ENCODE peak calls at places on chromosome 20, in six cellular contexts. One of them, this sample, is unnamed. For H3K4me1, the result is how much of the 10 kb centered on the place peaks cover.

GRCh38 chr20:9977629-9978028 is 57.2 kb upstream of the ANKEF1 start:
- DNase-seq in hepatocyte: no peak
- DNase-seq in right lobe of liver: no peak
- DNase-seq in CD8-positive, alpha-beta T cell: no peak
- DNase-seq in body of pancreas: no peak
- DNase-seq in thyroid gland: no peak
- DNase-seq in this sample: no peak

GRCh38 chr20:53736757-53737403 is 143.2 kb upstream of the ZNF217 start:
- DNase-seq in CD8-positive, alpha-beta T cell: no peak
- DNase-seq in body of pancreas: no peak
- DNase-seq in hepatocyte: no peak
- DNase-seq in thyroid gland: peak
- DNase-seq in right lobe of liver: no peak
- DNase-seq in this sample: no peak

GRCh38 chr20:64224344-64225165 is 31.0 kb upstream of the PCMTD2 start:
- DNase-seq in right lobe of liver: no peak
- DNase-seq in body of pancreas: no peak
- DNase-seq in CD8-positive, alpha-beta T cell: no peak
- DNase-seq in hepatocyte: peak
- DNase-seq in thyroid gland: peak
- DNase-seq in this sample: no peak

GRCh38 chr20:61447950-61448349 is 195.9 kb downstream of the CDH4 start:
- DNase-seq in thyroid gland: no peak
- DNase-seq in right lobe of liver: no peak
- DNase-seq in body of pancreas: no peak
- DNase-seq in hepatocyte: no peak
- DNase-seq in CD8-positive, alpha-beta T cell: no peak
- DNase-seq in this sample: no peak

GRCh38 chr20:19628570-19629134 is 129.4 kb upstream of the RIN2 start:
- DNase-seq in hepatocyte: peak
- DNase-seq in thyroid gland: peak
- DNase-seq in right lobe of liver: peak
- DNase-seq in body of pancreas: peak
- DNase-seq in CD8-positive, alpha-beta T cell: no peak
- DNase-seq in this sample: peak

GRCh38 chr20:33992145-33992922 is 1.4 kb upstream of the RALY start:
- DNase-seq in right lobe of liver: no peak
- DNase-seq in thyroid gland: no peak
- DNase-seq in body of pancreas: no peak
- DNase-seq in CD8-positive, alpha-beta T cell: no peak
- DNase-seq in hepatocyte: no peak
- DNase-seq in this sample: no peak

GRCh38 chr20:8670900-8671229 is 398.0 kb upstream of the PLCB4 start:
- DNase-seq in CD8-positive, alpha-beta T cell: no peak
- DNase-seq in hepatocyte: no peak
- DNase-seq in right lobe of liver: no peak
- DNase-seq in body of pancreas: no peak
- DNase-seq in thyroid gland: no peak
- DNase-seq in this sample: no peak

GRCh38 chr20:5188736-5189135 is 61.9 kb downstream of the CDS2 start:
- DNase-seq in right lobe of liver: no peak
- DNase-seq in CD8-positive, alpha-beta T cell: no peak
- DNase-seq in thyroid gland: no peak
- DNase-seq in hepatocyte: no peak
- DNase-seq in body of pancreas: no peak
- DNase-seq in this sample: no peak

DNA sequence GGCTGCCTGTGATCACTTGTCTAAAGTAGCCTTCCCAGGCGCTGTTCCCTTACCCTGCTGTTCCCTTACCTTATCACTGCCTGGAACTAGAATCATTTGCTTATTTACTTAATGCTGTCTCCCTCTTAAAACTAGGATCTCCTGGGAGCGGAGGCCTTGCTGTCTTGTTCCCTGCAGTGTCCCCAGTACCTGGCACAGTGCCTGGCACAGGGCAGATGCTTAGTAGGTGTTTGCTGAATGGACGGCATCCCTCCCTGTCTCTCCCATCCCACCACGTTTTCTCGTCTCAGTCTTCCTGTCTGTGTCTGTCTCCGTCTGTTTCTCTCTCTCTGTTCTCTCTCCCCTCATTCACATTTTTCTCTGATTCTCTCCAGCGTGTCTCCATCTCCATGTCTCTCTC is 99.9 kb upstream of the MYL9 start:
- DNase-seq in body of pancreas: no peak
- DNase-seq in thyroid gland: no peak
- DNase-seq in hepatocyte: no peak
- DNase-seq in right lobe of liver: no peak
- DNase-seq in CD8-positive, alpha-beta T cell: no peak
- DNase-seq in this sample: no peak
- TF ChIP-seq CTCF in body of pancreas: no peak
- TF ChIP-seq CTCF in thyroid gland: no peak
- TF ChIP-seq CTCF in hepatocyte: no peak
- TF ChIP-seq CTCF in right lobe of liver: no peak
- TF ChIP-seq CTCF in CD8-positive, alpha-beta T cell: no peak
- TF ChIP-seq CTCF in this sample: no peak

GRCh38 chr20:44983095-44983674 is 16.9 kb downstream of the STK4 start:
- DNase-seq in CD8-positive, alpha-beta T cell: no peak
- DNase-seq in thyroid gland: no peak
- DNase-seq in body of pancreas: no peak
- DNase-seq in right lobe of liver: no peak
- DNase-seq in hepatocyte: no peak
- DNase-seq in this sample: no peak

GRCh38 chr20:44993343-44993742 is 27.0 kb downstream of the STK4 start:
- DNase-seq in body of pancreas: no peak
- DNase-seq in CD8-positive, alpha-beta T cell: no peak
- DNase-seq in thyroid gland: no peak
- DNase-seq in hepatocyte: no peak
- DNase-seq in right lobe of liver: no peak
- DNase-seq in this sample: no peak

GRCh38 chr20:44990957-44991356 is 24.6 kb downstream of the STK4 start:
- DNase-seq in CD8-positive, alpha-beta T cell: no peak
- DNase-seq in body of pancreas: no peak
- DNase-seq in hepatocyte: no peak
- DNase-seq in thyroid gland: no peak
- DNase-seq in right lobe of liver: no peak
- DNase-seq in this sample: no peak

GRCh38 chr20:44990425-44990824 is 24.1 kb downstream of the STK4 start:
- DNase-seq in CD8-positive, alpha-beta T cell: no peak
- DNase-seq in hepatocyte: no peak
- DNase-seq in right lobe of liver: no peak
- DNase-seq in body of pancreas: no peak
- DNase-seq in thyroid gland: no peak
- DNase-seq in this sample: no peak

GRCh38 chr20:44988772-44989171 is 22.5 kb downstream of the STK4 start:
- DNase-seq in body of pancreas: no peak
- DNase-seq in right lobe of liver: no peak
- DNase-seq in thyroid gland: no peak
- DNase-seq in hepatocyte: no peak
- DNase-seq in CD8-positive, alpha-beta T cell: no peak
- DNase-seq in this sample: no peak
- H3K4me1 ChIP-seq in body of pancreas: under half
- H3K4me1 ChIP-seq in right lobe of liver: under half
- H3K4me1 ChIP-seq in thyroid gland: under half
- H3K4me1 ChIP-seq in hepatocyte: under half
- H3K4me1 ChIP-seq in CD8-positive, alpha-beta T cell: half or more
- H3K4me1 ChIP-seq in this sample: under half

GRCh38 chr20:17735959-17736621 is 36.3 kb downstream of the BANF2 start:
- DNase-seq in hepatocyte: no peak
- DNase-seq in CD8-positive, alpha-beta T cell: no peak
- DNase-seq in thyroid gland: no peak
- DNase-seq in right lobe of liver: no peak
- DNase-seq in body of pancreas: no peak
- DNase-seq in this sample: no peak

GRCh38 chr20:17733781-17734304 is 34.1 kb downstream of the BANF2 start:
- DNase-seq in thyroid gland: peak
- DNase-seq in hepatocyte: no peak
- DNase-seq in CD8-positive, alpha-beta T cell: no peak
- DNase-seq in right lobe of liver: no peak
- DNase-seq in body of pancreas: peak
- DNase-seq in this sample: no peak

GRCh38 chr20:17732907-17733521 is 33.2 kb downstream of the BANF2 start:
- DNase-seq in CD8-positive, alpha-beta T cell: no peak
- DNase-seq in right lobe of liver: no peak
- DNase-seq in hepatocyte: no peak
- DNase-seq in thyroid gland: no peak
- DNase-seq in body of pancreas: peak
- DNase-seq in this sample: no peak

GRCh38 chr20:17734374-17734773 is 34.6 kb downstream of the BANF2 start:
- DNase-seq in hepatocyte: no peak
- DNase-seq in CD8-positive, alpha-beta T cell: no peak
- DNase-seq in right lobe of liver: no peak
- DNase-seq in body of pancreas: peak
- DNase-seq in thyroid gland: no peak
- DNase-seq in this sample: no peak

GRCh38 chr20:17735206-17735804 is 35.5 kb downstream of the BANF2 start:
- DNase-seq in right lobe of liver: no peak
- DNase-seq in thyroid gland: peak
- DNase-seq in body of pancreas: no peak
- DNase-seq in CD8-positive, alpha-beta T cell: no peak
- DNase-seq in hepatocyte: peak
- DNase-seq in this sample: no peak
- H3K27ac ChIP-seq in right lobe of liver: no peak
- H3K27ac ChIP-seq in thyroid gland: peak
- H3K27ac ChIP-seq in body of pancreas: peak
- H3K27ac ChIP-seq in CD8-positive, alpha-beta T cell: no peak
- H3K27ac ChIP-seq in hepatocyte: peak
- H3K27ac ChIP-seq in this sample: peak

GRCh38 chr20:17571967-17572638 is 2.2 kb downstream of the DSTN start:
- DNase-seq in body of pancreas: no peak
- DNase-seq in thyroid gland: no peak
- DNase-seq in right lobe of liver: no peak
- DNase-seq in CD8-positive, alpha-beta T cell: no peak
- DNase-seq in hepatocyte: no peak
- DNase-seq in this sample: no peak
- TF ChIP-seq CTCF in body of pancreas: no peak
- TF ChIP-seq CTCF in thyroid gland: no peak
- TF ChIP-seq CTCF in right lobe of liver: no peak
- TF ChIP-seq CTCF in CD8-positive, alpha-beta T cell: no peak
- TF ChIP-seq CTCF in hepatocyte: no peak
- TF ChIP-seq CTCF in this sample: no peak

DNA sequence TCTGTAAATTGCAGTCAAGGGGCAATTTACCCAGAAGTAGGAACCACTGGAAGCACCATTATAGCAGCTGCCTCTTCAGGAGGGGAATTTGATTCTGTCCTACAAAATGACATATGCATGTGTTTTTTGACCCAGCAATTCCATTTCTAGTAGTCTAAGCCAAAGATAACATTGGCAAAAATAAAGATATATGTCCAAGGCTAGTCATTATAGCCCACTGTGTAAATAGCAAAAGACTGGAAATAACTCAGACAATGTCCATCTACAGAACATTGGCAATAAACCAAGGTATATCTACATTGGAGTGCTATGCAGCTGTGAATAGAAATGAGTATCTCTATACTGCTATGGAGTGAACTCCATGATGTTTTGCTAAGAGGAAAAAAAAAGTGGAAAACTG is 12.5 kb upstream of the PANK2 start:
- DNase-seq in right lobe of liver: no peak
- DNase-seq in hepatocyte: no peak
- DNase-seq in body of pancreas: no peak
- DNase-seq in thyroid gland: no peak
- DNase-seq in CD8-positive, alpha-beta T cell: no peak
- DNase-seq in this sample: no peak
- H3K4me1 ChIP-seq in right lobe of liver: under half
- H3K4me1 ChIP-seq in hepatocyte: under half
- H3K4me1 ChIP-seq in body of pancreas: under half
- H3K4me1 ChIP-seq in thyroid gland: under half
- H3K4me1 ChIP-seq in CD8-positive, alpha-beta T cell: under half
- H3K4me1 ChIP-seq in this sample: under half

DNA sequence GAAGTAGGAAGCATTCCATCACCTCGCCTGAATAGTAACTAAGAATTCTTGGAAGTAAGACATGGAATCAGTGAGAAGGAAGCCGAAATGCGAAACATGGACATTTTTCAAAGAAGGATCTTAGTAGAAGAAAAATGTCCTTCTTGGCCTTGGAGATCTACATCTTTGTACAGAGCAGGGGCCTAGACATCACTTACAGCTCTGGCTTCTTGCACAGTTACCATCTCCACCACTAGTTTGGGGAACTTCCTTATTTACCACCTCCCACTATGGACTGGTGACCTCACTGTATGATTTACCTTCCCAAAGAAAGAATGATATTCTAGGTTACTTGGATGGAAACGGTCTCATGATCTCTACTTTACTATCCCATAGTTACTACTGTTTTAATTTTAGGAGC is 15.7 kb downstream of the CASS4 start:
- DNase-seq in right lobe of liver: no peak
- DNase-seq in hepatocyte: no peak
- DNase-seq in body of pancreas: no peak
- DNase-seq in CD8-positive, alpha-beta T cell: no peak
- DNase-seq in thyroid gland: no peak
- DNase-seq in this sample: no peak
- H3K27ac ChIP-seq in right lobe of liver: no peak
- H3K27ac ChIP-seq in hepatocyte: no peak
- H3K27ac ChIP-seq in body of pancreas: no peak
- H3K27ac ChIP-seq in CD8-positive, alpha-beta T cell: no peak
- H3K27ac ChIP-seq in thyroid gland: no peak
- H3K27ac ChIP-seq in this sample: no peak

DNA sequence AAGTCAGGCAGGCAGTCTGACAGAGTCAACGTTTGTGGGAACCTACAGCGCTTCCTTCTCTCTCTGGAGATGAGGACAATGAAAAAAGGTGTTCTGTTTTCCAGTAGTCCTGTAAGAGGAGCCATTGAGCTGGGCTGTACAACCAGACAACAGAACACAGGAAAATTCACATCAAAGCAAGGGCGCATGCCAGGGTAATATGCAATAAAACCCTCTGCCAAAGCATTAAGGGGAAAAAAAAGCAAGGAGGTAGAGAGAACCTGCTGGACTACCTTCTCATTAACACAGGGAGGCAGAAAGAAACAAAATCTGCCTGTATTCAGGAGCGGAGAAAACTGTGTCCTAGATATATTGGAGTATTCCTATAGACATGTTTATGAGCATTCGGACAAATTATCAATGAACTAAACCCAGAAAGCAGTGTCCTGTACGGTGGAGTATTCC is 1.3 kb downstream of the RNF24 start:
- DNase-seq in thyroid gland: peak
- DNase-seq in CD8-positive, alpha-beta T cell: no peak
- DNase-seq in body of pancreas: peak
- DNase-seq in right lobe of liver: no peak
- DNase-seq in hepatocyte: peak
- DNase-seq in this sample: peak
- TF ChIP-seq CTCF in thyroid gland: peak
- TF ChIP-seq CTCF in CD8-positive, alpha-beta T cell: peak
- TF ChIP-seq CTCF in body of pancreas: peak
- TF ChIP-seq CTCF in right lobe of liver: peak
- TF ChIP-seq CTCF in hepatocyte: peak
- TF ChIP-seq CTCF in this sample: peak

This sample was measured in lung.